ENCODE peak calls at places on chromosomes 4 and X, in five cellular contexts. One of them, this sample, is unnamed.

GRCh38 chrX:46713672-46714487 is 45.0 kb downstream of the SLC9A7 start:
- DNase-seq in A549: no peak
- DNase-seq in HepG2: no peak
- DNase-seq in K562: no peak
- DNase-seq in H1: no peak
- DNase-seq in this sample: peak

GRCh38 chrX:119880076-119880475 is 8.4 kb downstream of the NDUFA1 start:
- DNase-seq in A549: no peak
- DNase-seq in HepG2: no peak
- DNase-seq in K562: no peak
- DNase-seq in H1: no peak
- DNase-seq in this sample: no peak

GRCh38 chr4:34636623-34637022 is 1607.7 kb downstream of the ARAP2 start:
- DNase-seq in HepG2: no peak
- DNase-seq in K562: no peak
- DNase-seq in A549: no peak
- DNase-seq in H1: no peak
- DNase-seq in this sample: no peak

GRCh38 chr4:71765837-71766236 is 18.0 kb downstream of the GC start:
- DNase-seq in A549: no peak
- DNase-seq in HepG2: no peak
- DNase-seq in H1: no peak
- DNase-seq in K562: no peak
- DNase-seq in this sample: no peak

GRCh38 chr4:17578482-17578891 is 1.5 kb downstream of the LAP3 start:
- DNase-seq in A549: no peak
- DNase-seq in HepG2: no peak
- DNase-seq in H1: no peak
- DNase-seq in K562: no peak
- DNase-seq in this sample: peak

GRCh38 chrX:152907084-152907651 is 9.3 kb downstream of the ZNF185 start:
- DNase-seq in K562: peak
- DNase-seq in H1: no peak
- DNase-seq in A549: no peak
- DNase-seq in HepG2: no peak
- DNase-seq in this sample: peak

GRCh38 chrX:42673411-42673810 is 104.6 kb downstream of the PPP1R2C start:
- DNase-seq in A549: no peak
- DNase-seq in H1: no peak
- DNase-seq in HepG2: no peak
- DNase-seq in K562: no peak
- DNase-seq in this sample: no peak

GRCh38 chrX:16130707-16131106 is 7.3 kb downstream of the GRPR start:
- DNase-seq in A549: no peak
- DNase-seq in H1: no peak
- DNase-seq in HepG2: no peak
- DNase-seq in K562: no peak
- DNase-seq in this sample: no peak

GRCh38 chrX:567891-568290 is 62.7 kb upstream of the SHOX start:
- DNase-seq in A549: no peak
- DNase-seq in HepG2: no peak
- DNase-seq in H1: peak
- DNase-seq in K562: no peak
- DNase-seq in this sample: no peak

GRCh38 chr4:40953253-40954118 is 203.7 kb downstream of the NSUN7 start:
- DNase-seq in H1: no peak
- DNase-seq in K562: no peak
- DNase-seq in HepG2: no peak
- DNase-seq in A549: no peak
- DNase-seq in this sample: no peak

GRCh38 chr4:32435320-32435719 is 1715.2 kb downstream of the PCDH7 start:
- DNase-seq in HepG2: no peak
- DNase-seq in H1: no peak
- DNase-seq in A549: no peak
- DNase-seq in K562: no peak
- DNase-seq in this sample: no peak

GRCh38 chr4:32440391-32440790 is 1720.2 kb downstream of the PCDH7 start:
- DNase-seq in A549: no peak
- DNase-seq in K562: no peak
- DNase-seq in HepG2: no peak
- DNase-seq in H1: no peak
- DNase-seq in this sample: no peak
- TF ChIP-seq MAFK in A549: no peak
- TF ChIP-seq MAFK in K562: no peak
- TF ChIP-seq MAFK in HepG2: no peak
- TF ChIP-seq MAFK in H1: no peak
- TF ChIP-seq MAFK in this sample: no peak

GRCh38 chr4:90105274-90105673 is 21.9 kb upstream of the CCSER1 start:
- DNase-seq in K562: no peak
- DNase-seq in HepG2: no peak
- DNase-seq in H1: no peak
- DNase-seq in A549: no peak
- DNase-seq in this sample: no peak

GRCh38 chr4:90095000-90095399 is 32.2 kb upstream of the CCSER1 start:
- DNase-seq in H1: no peak
- DNase-seq in HepG2: no peak
- DNase-seq in K562: no peak
- DNase-seq in A549: no peak
- DNase-seq in this sample: no peak

GRCh38 chr4:90103991-90104390 is 23.2 kb upstream of the CCSER1 start:
- DNase-seq in H1: no peak
- DNase-seq in K562: no peak
- DNase-seq in HepG2: no peak
- DNase-seq in A549: no peak
- DNase-seq in this sample: no peak

GRCh38 chr4:90099795-90100194 is 27.4 kb upstream of the CCSER1 start:
- DNase-seq in K562: no peak
- DNase-seq in A549: no peak
- DNase-seq in H1: no peak
- DNase-seq in HepG2: no peak
- DNase-seq in this sample: no peak
- TF ChIP-seq MAFK in K562: no peak
- TF ChIP-seq MAFK in A549: no peak
- TF ChIP-seq MAFK in H1: no peak
- TF ChIP-seq MAFK in HepG2: no peak
- TF ChIP-seq MAFK in this sample: no peak

DNA sequence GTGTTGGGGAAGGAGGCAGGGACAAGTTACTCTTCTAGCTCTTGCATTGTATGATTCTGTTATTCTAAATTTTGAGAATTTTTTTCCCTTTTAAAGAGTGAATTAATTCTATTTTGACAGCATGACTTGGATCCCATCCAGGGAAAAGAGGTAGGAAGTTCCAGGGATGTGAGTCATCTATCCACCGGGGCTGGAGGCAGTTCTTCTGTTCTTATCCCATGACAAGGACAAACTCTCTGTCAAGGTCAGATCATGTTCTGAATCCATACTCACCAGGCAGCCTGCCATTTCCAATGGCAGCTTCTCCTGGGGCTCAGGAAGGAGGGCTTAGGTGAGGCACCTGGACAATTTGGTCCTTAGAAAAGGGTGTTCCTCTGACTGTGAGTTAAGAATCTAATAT is 132.0 kb upstream of the MED14 start:
- DNase-seq in A549: peak
- DNase-seq in HepG2: peak
- DNase-seq in H1: no peak
- DNase-seq in K562: no peak
- DNase-seq in this sample: peak
- TF ChIP-seq MAFK in A549: no peak
- TF ChIP-seq MAFK in HepG2: no peak
- TF ChIP-seq MAFK in H1: no peak
- TF ChIP-seq MAFK in K562: no peak
- TF ChIP-seq MAFK in this sample: no peak

GRCh38 chr4:128221556-128221955 is 66.1 kb downstream of the PGRMC2 start:
- DNase-seq in K562: no peak
- DNase-seq in A549: no peak
- DNase-seq in HepG2: no peak
- DNase-seq in H1: no peak
- DNase-seq in this sample: no peak

GRCh38 chr4:128225148-128225547 is 62.5 kb downstream of the PGRMC2 start:
- DNase-seq in A549: no peak
- DNase-seq in HepG2: no peak
- DNase-seq in K562: no peak
- DNase-seq in H1: no peak
- DNase-seq in this sample: peak

DNA sequence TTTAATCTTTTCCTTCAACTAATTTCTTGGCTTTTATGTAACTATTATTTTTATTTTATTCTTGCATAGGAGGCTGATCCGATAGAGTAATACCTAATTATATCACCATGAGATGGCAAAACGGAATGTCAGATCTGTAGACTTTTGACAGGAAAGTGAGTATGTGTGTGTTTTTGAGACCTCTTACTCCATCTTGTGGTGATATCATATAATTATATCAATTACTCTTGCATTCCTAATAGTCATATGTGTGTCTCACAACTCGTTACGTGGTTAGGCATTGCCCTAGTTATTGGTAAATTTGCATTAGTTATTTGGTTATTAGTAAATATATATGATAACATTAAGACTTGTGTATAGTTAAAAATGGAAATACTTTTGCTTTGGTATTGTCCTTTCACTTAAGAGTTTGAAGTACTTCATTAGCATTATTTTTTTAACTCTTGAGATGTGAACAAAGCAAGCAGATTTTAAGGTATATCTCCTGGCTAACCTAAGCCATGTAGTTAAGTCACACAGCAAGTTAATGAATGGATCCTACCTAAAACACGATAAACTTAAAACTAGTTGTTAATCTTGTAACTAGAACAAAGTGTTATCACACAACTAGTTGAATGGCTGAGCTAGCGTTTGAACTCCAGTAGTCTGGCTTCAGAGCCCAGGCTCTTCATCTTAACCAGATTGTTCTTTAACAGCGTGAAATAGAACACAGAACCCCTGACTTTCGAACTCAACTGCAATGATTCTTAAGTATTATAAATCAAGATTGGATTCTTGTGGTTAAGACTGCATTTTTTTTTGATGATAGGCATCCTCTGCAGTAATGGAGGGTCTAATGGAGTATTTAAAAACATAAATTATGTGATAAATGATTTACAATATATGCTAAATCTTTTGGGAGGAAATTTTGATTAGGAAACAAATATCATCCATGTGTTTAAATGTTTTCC is 67.1 kb downstream of the PGRMC2 start:
- DNase-seq in K562: peak
- DNase-seq in HepG2: peak
- DNase-seq in A549: peak
- DNase-seq in H1: no peak
- DNase-seq in this sample: peak
- TF ChIP-seq MAFK in K562: no peak
- TF ChIP-seq MAFK in HepG2: no peak
- TF ChIP-seq MAFK in A549: no peak
- TF ChIP-seq MAFK in H1: no peak
- TF ChIP-seq MAFK in this sample: no peak

GRCh38 chr4:165461176-165461835 is 82.5 kb downstream of the CPE start:
- DNase-seq in H1: no peak
- DNase-seq in HepG2: peak
- DNase-seq in K562: no peak
- DNase-seq in A549: no peak
- DNase-seq in this sample: peak
- TF ChIP-seq MAFK in H1: no peak
- TF ChIP-seq MAFK in HepG2: no peak
- TF ChIP-seq MAFK in K562: no peak
- TF ChIP-seq MAFK in A549: no peak
- TF ChIP-seq MAFK in this sample: no peak

GRCh38 chrX:136577562-136577961 is 45.5 kb downstream of the VGLL1 start:
- DNase-seq in HepG2: peak
- DNase-seq in A549: peak
- DNase-seq in K562: peak
- DNase-seq in H1: peak
- DNase-seq in this sample: peak
- TF ChIP-seq MAFK in HepG2: no peak
- TF ChIP-seq MAFK in A549: no peak
- TF ChIP-seq MAFK in K562: no peak
- TF ChIP-seq MAFK in H1: no peak
- TF ChIP-seq MAFK in this sample: no peak

GRCh38 chrX:8879750-8880149 is 78.6 kb upstream of the FAM9A start:
- DNase-seq in K562: peak
- DNase-seq in HepG2: peak
- DNase-seq in H1: peak
- DNase-seq in A549: peak
- DNase-seq in this sample: peak
- TF ChIP-seq MAFK in K562: no peak
- TF ChIP-seq MAFK in HepG2: no peak
- TF ChIP-seq MAFK in H1: no peak
- TF ChIP-seq MAFK in A549: no peak
- TF ChIP-seq MAFK in this sample: no peak

This sample was measured in IMR-90.